ENCODE peak calls at places on chromosomes 2 and 18, in seven cellular contexts. Q is spleen, M is cardiac fibroblast, E is AG10803, A is endothelial cell, P is BE2C, X is A549. K is an unnamed sample.

GRCh38 chr18:61891874-61892273 is 933 bp downstream of the RNF152 start:
- DNase-seq in Q (no peak), M (no peak), E (no peak), A (no peak), P (no peak), X (no peak), K (no peak)

GRCh38 chr2:37776487-37776886 is 105.0 kb upstream of the CDC42EP3 start:
- DNase-seq in Q (no peak), M (peak; percentile 82), E (peak; percentile 95), A (no peak), P (no peak), X (peak; percentile 60), K (peak; percentile 79)

GRCh38 chr2:20622731-20623130 is 28.2 kb downstream of the HS1BP3 start:
- DNase-seq in Q (peak; percentile 75), M (no peak), E (no peak), A (no peak), P (peak; percentile 92), X (no peak), K (no peak)

GRCh38 chr2:35783723-35784122 is 571.9 kb upstream of the CRIM1 start:
- DNase-seq in Q (no peak), M (no peak), E (no peak), A (no peak), P (no peak), X (peak; percentile 78), K (peak; percentile 32)

GRCh38 chr2:171447675-171448074 is 13.6 kb downstream of the DCAF17 start:
- DNase-seq in Q (no peak), M (no peak), E (no peak), A (no peak), P (no peak), X (no peak), K (peak; percentile 10)

GRCh38 chr2:157698430-157698829 is 69.8 kb upstream of the ACVR1C start:
- DNase-seq in Q (no peak), M (peak; percentile 29), E (peak; percentile 66), A (no peak), P (no peak), X (no peak), K (peak; percentile 9)

GRCh38 chr18:47615043-47615442 is 315.4 kb downstream of the SMAD2 start:
- DNase-seq in Q (no peak), M (no peak), E (no peak), A (no peak), P (no peak), X (no peak), K (no peak)

GRCh38 chr2:188788621-188789020 is 185.6 kb upstream of the COL3A1 start:
- DNase-seq in Q (no peak), M (peak; percentile 92), E (peak; percentile 88), A (no peak), P (no peak), X (peak; percentile 55), K (peak; percentile 84)

GRCh38 chr2:134253117-134253704 is 661 bp upstream of the MGAT5 start:
- DNase-seq in Q (no peak), M (no peak), E (no peak), A (no peak), P (no peak), X (no peak), K (no peak)

GRCh38 chr2:80854831-80855230 is 550.3 kb upstream of the LRRTM1 start:
- DNase-seq in Q (no peak), M (no peak), E (no peak), A (no peak), P (no peak), X (no peak), K (no peak)

GRCh38 chr2:33146112-33146511 is 199.4 kb downstream of the LTBP1 start:
- DNase-seq in Q (no peak), M (peak; percentile 43), E (no peak), A (no peak), P (no peak), X (no peak), K (no peak)

GRCh38 chr2:205684871-205685313 is 2.6 kb downstream of the NRP2 start:
- DNase-seq in Q (no peak), M (no peak), E (peak; percentile 30), A (peak; percentile 33), P (no peak), X (peak; percentile 45), K (peak; percentile 23)

GRCh38 chr2:96887419-96888081 is 17.7 kb upstream of the SEMA4C start:
- DNase-seq in Q (no peak), M (peak; percentile 31), E (no peak), A (no peak), P (no peak), X (no peak), K (no peak)

GRCh38 chr18:62486290-62486964 is 36.4 kb upstream of the ZCCHC2 start:
- DNase-seq in Q (no peak), M (peak; percentile 10), E (peak; percentile 5), A (no peak), P (no peak), X (peak; percentile 27), K (peak; percentile 96)

GRCh38 chr2:108938069-108938710 is 50.8 kb downstream of the EDAR start:
- DNase-seq in Q (no peak), M (no peak), E (peak; percentile 58), A (no peak), P (no peak), X (no peak), K (no peak)

GRCh38 chr2:171330155-171330956 is 103.4 kb downstream of the METTL8 start:
- DNase-seq in Q (no peak), M (no peak), E (no peak), A (no peak), P (no peak), X (no peak), K (no peak)

GRCh38 chr2:7792031-7792651 is 874.9 kb downstream of the RNF144A start:
- DNase-seq in Q (no peak), M (no peak), E (no peak), A (no peak), P (no peak), X (no peak), K (peak; percentile 79)

GRCh38 chr2:44642123-44642857 is 280.5 kb downstream of the CAMKMT start:
- DNase-seq in Q (no peak), M (no peak), E (no peak), A (no peak), P (peak; percentile 31), X (no peak), K (no peak)

GRCh38 chr2:194319222-194319992 is 1337.6 kb upstream of the SLC39A10 start:
- DNase-seq in Q (no peak), M (no peak), E (no peak), A (no peak), P (peak; percentile 11), X (peak; percentile 31), K (no peak)

GRCh38 chr18:45567123-45567522 is 48.2 kb upstream of the SLC14A2 start:
- DNase-seq in Q (no peak), M (peak; percentile 40), E (peak; percentile 46), A (no peak), P (no peak), X (peak; percentile 13), K (no peak)

GRCh38 chr2:40485319-40485718 is 33.4 kb upstream of the SLC8A1 start:
- DNase-seq in Q (no peak), M (no peak), E (no peak), A (no peak), P (no peak), X (no peak), K (no peak)

GRCh38 chr2:40487592-40487991 is 35.7 kb upstream of the SLC8A1 start:
- DNase-seq in Q (no peak), M (peak; percentile 8), E (peak; percentile 8), A (no peak), P (no peak), X (no peak), K (no peak)

GRCh38 chr2:40489678-40489960 is 37.7 kb upstream of the SLC8A1 start:
- DNase-seq in Q (no peak), M (no peak), E (no peak), A (no peak), P (no peak), X (no peak), K (no peak)

GRCh38 chr2:40488927-40489677 is 37.2 kb upstream of the SLC8A1 start:
- DNase-seq in Q (no peak), M (peak; percentile 56), E (peak; percentile 37), A (no peak), P (no peak), X (no peak), K (peak; percentile 58)

DNA sequence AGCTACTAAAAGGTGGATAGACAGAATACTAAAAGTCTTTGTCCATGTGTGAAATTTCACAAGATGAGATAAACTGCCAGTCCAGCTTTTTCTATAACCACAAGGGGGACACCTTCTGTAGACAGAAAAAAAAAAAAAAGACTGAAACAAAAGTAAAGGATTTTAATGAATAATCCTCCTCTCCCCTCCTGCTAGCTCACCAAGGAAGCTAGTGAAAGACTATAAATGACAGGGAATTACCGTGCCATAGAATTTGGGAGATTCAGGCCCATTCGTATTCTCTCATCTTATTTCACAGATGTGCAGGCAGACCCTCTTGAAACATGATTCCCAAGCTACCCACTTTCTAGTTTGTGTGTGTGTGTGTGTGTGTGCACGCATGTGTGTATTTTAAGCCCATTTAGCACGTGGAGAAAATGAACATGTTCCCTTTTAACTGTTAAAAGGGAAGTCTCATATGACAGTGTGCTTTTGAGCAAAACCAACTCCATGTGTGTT is 36.3 kb upstream of the SLC8A1 start:
- DNase-seq in Q (no peak), M (peak; percentile 75), E (peak; percentile 66), A (no peak), P (no peak), X (peak; percentile 43), K (peak; percentile 51)
- TF ChIP-seq CTCF in Q (no peak), M (peak; percentile 54), E (peak; percentile 72), A (peak; percentile 81), P (peak; percentile 69), X (peak; percentile 52), K (peak; percentile 40)

DNA sequence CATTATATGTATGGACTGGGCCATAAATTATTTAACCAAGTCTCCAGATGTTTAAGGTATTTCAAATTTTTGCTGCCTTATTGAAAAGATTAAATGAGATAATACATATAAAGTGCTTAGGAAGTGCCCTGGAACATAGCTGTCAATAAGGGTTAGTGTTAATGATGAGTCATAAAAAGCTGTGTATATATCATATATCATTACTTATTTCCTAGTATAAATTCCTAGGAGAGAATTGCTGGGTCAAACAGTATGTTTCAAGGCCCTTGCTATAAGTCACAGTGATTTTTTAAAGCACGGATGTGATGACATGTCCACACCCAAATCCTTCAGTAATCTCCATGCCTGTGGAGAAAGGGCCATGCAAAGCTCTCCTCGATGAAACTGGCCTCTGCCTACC is 8.4 kb downstream of the ZNF2 start:
- DNase-seq in Q (no peak), M (no peak), E (no peak), A (no peak), P (no peak), X (no peak), K (no peak)
- TF ChIP-seq CTCF in Q (no peak), M (no peak), E (no peak), A (no peak), P (no peak), X (no peak), K (no peak)

DNA sequence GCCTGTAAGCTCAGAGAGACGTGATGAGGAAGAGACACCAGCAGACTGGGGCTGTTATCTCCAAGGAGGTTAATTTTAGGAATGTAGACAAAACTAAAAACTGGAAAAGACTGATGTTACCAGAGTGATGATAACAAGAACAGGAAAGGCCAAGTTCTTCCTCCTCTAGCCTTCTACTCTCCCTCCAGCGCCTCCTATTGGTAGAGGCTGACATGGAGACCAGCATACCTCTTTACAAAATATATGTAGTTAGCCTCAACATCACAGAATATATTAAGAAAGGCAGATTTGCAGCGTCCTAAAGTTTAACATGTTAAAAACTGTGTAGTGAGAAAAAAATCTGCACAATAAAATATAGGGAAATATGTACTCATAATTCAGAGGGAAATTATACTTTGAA is 66.0 kb downstream of the TCF4 start:
- DNase-seq in Q (no peak), M (peak; percentile 41), E (no peak), A (peak; percentile 59), P (peak; percentile 35), X (peak; percentile 14), K (peak; percentile 23)
- TF ChIP-seq CTCF in Q (no peak), M (peak; percentile 48), E (peak; percentile 29), A (peak; percentile 62), P (peak; percentile 64), X (no peak), K (no peak)

GRCh38 chr2:223247136-223247535 is 195.1 kb downstream of the KCNE4 start:
- DNase-seq in Q (no peak), M (peak; percentile 60), E (peak; percentile 51), A (peak; percentile 8), P (peak; percentile 61), X (peak; percentile 60), K (peak; percentile 34)
- TF ChIP-seq CTCF in Q (no peak), M (peak; percentile 68), E (peak; percentile 65), A (peak; percentile 18), P (peak; percentile 86), X (peak; percentile 52), K (peak; percentile 43)

K was measured in MCF 10A.